ENCODE peak calls at places on chromosomes 16 and 17, in nine cellular contexts. H is stimulated activated CD4-positive, alpha-beta T cell treated with anti-CD3 and anti-CD28 coated beads, Interleukin-15, amount 100 ng/mL, for 1 hour; D is HS-5; R is thoracic aorta; I is stimulated activated CD8-positive, alpha-beta memory T cell treated with anti-CD3 and anti-CD28 coated beads, Interleukin-2, amount 100 ng/mL, for 1 hour; K is GOT3; W is stimulated activated naive CD8-positive, alpha-beta T cell treated with anti-CD3 and anti-CD28 coated beads, Interleukin-15, amount 100 ng/mL, for 72 hours; V is fibroblast of pulmonary artery; J is MM.1S. S is an unnamed sample.
A peak's percentile ranks its signal among the peaks of the same experiment; 100 is the strongest.

GRCh38 chr17:35368086-35368824 is 5.2 kb downstream of the SLFN11 start:
- DNase-seq in H (no peak), D (no peak), R (no peak), I (no peak), K (no peak), W (no peak), V (peak; percentile 39), J (peak; percentile 91), S (no peak)

GRCh38 chr17:46851029-46851741 is at the start of gene WNT9B:
- DNase-seq in H (no peak), D (no peak), R (no peak), I (no peak), K (no peak), W (no peak), V (no peak), J (no peak), S (peak; percentile 42)

GRCh38 chr16:75225678-75226515 is 7.1 kb downstream of the CTRB1 start:
- DNase-seq in H (no peak), D (no peak), R (no peak), I (no peak), K (no peak), W (no peak), V (no peak), J (no peak), S (no peak)

GRCh38 chr17:66982011-66982508 is 17.6 kb downstream of the CACNG4 start:
- DNase-seq in H (no peak), D (no peak), R (no peak), I (no peak), K (no peak), W (no peak), V (no peak), J (no peak), S (no peak)

GRCh38 chr17:9982159-9982558 is 77.1 kb upstream of the RCVRN start:
- DNase-seq in H (no peak), D (no peak), R (no peak), I (no peak), K (no peak), W (no peak), V (no peak), J (no peak), S (no peak)

GRCh38 chr17:8056232-8056975 is 17.5 kb downstream of the ALOX15B start:
- DNase-seq in H (no peak), D (no peak), R (no peak), I (peak; percentile 34), K (no peak), W (peak; percentile 77), V (peak; percentile 91), J (no peak), S (peak; percentile 54)

GRCh38 chr17:29331330-29331729 is 37.4 kb upstream of the NUFIP2 start:
- DNase-seq in H (no peak), D (no peak), R (no peak), I (no peak), K (no peak), W (no peak), V (no peak), J (no peak), S (no peak)

GRCh38 chr16:69711115-69711740 is 15.1 kb downstream of the NQO1 start:
- DNase-seq in H (no peak), D (no peak), R (peak; percentile 65), I (no peak), K (no peak), W (no peak), V (peak; percentile 83), J (no peak), S (peak; percentile 42)

GRCh38 chr17:71458322-71458721 is 662.5 kb upstream of the SOX9 start:
- DNase-seq in H (no peak), D (no peak), R (no peak), I (no peak), K (no peak), W (no peak), V (no peak), J (no peak), S (no peak)

GRCh38 chr17:304461-304860 is 48.1 kb downstream of the RPH3AL start:
- DNase-seq in H (no peak), D (no peak), R (no peak), I (no peak), K (no peak), W (no peak), V (no peak), J (no peak), S (no peak)

GRCh38 chr17:79966681-79967080 is 69.0 kb downstream of the TBC1D16 start:
- DNase-seq in H (no peak), D (no peak), R (no peak), I (no peak), K (no peak), W (no peak), V (no peak), J (no peak), S (no peak)

GRCh38 chr16:11389083-11389482 is 43.8 kb downstream of the RMI2 start:
- DNase-seq in H (no peak), D (no peak), R (no peak), I (no peak), K (no peak), W (no peak), V (no peak), J (no peak), S (no peak)

GRCh38 chr17:80931421-80932265 is 60.0 kb upstream of the CHMP6 start:
- DNase-seq in H (no peak), D (peak; percentile 32), R (no peak), I (no peak), K (no peak), W (no peak), V (peak; percentile 48), J (no peak), S (no peak)

GRCh38 chr16:73094371-73094770 is 46.4 kb upstream of the ZFHX3 start:
- DNase-seq in H (no peak), D (no peak), R (no peak), I (no peak), K (no peak), W (no peak), V (no peak), J (no peak), S (no peak)

GRCh38 chr17:80101946-80102706 is 745 bp downstream of the GAA start:
- DNase-seq in H (no peak), D (no peak), R (no peak), I (no peak), K (no peak), W (no peak), V (peak; percentile 10), J (no peak), S (no peak)

GRCh38 chr17:74833501-74834361 is 26.0 kb downstream of the GRIN2C start:
- DNase-seq in H (no peak), D (no peak), R (no peak), I (no peak), K (no peak), W (no peak), V (no peak), J (no peak), S (peak; percentile 57)

GRCh38 chr17:82751171-82751570 is 694 bp upstream of the TBCD start:
- DNase-seq in H (no peak), D (no peak), R (no peak), I (no peak), K (no peak), W (no peak), V (no peak), J (no peak), S (no peak)

GRCh38 chr16:69064164-69064563 is 41.3 kb upstream of the HAS3 start:
- DNase-seq in H (no peak), D (no peak), R (no peak), I (no peak), K (peak; percentile 10), W (no peak), V (no peak), J (no peak), S (no peak)

GRCh38 chr17:29190808-29191207 is 10.6 kb upstream of the MYO18A start:
- DNase-seq in H (no peak), D (no peak), R (no peak), I (no peak), K (no peak), W (no peak), V (no peak), J (no peak), S (no peak)

GRCh38 chr17:58043221-58044181 is 36.5 kb upstream of the SRSF1 start:
- DNase-seq in H (no peak), D (no peak), R (no peak), I (no peak), K (no peak), W (no peak), V (no peak), J (no peak), S (no peak)

GRCh38 chr16:970766-971581 is at the start of gene LMF1:
- DNase-seq in H (peak; percentile 97), D (peak; percentile 39), R (peak; percentile 72), I (peak; percentile 90), K (peak; percentile 67), W (peak; percentile 96), V (peak; percentile 90), J (peak; percentile 74), S (peak; percentile 99)

GRCh38 chr17:8158267-8159031 is 4.3 kb downstream of the VAMP2 start:
- DNase-seq in H (peak; percentile 73), D (no peak), R (peak; percentile 72), I (peak; percentile 67), K (peak; percentile 64), W (peak; percentile 85), V (peak; percentile 94), J (peak; percentile 85), S (peak; percentile 90)

GRCh38 chr16:27169511-27170071 is 33.7 kb upstream of the KDM8 start:
- DNase-seq in H (no peak), D (no peak), R (no peak), I (peak; percentile 43), K (peak; percentile 45), W (peak; percentile 90), V (peak; percentile 81), J (peak; percentile 74), S (no peak)

GRCh38 chr17:31320791-31321190 is 631 bp downstream of the EVI2A start:
- DNase-seq in H (no peak), D (no peak), R (no peak), I (no peak), K (no peak), W (no peak), V (peak; percentile 33), J (peak; percentile 53), S (no peak)

GRCh38 chr16:62853887-62854286 is 817.6 kb upstream of the CDH8 start:
- DNase-seq in H (no peak), D (no peak), R (no peak), I (no peak), K (no peak), W (no peak), V (no peak), J (no peak), S (no peak)

GRCh38 chr17:82332669-82333278 is 792 bp downstream of the SECTM1 start:
- DNase-seq in H (no peak), D (no peak), R (no peak), I (no peak), K (no peak), W (no peak), V (peak; percentile 40), J (peak; percentile 71), S (peak; percentile 69)

GRCh38 chr17:66431910-66432309 is 129.5 kb downstream of the PRKCA start:
- DNase-seq in H (no peak), D (peak; percentile 62), R (no peak), I (no peak), K (no peak), W (no peak), V (peak; percentile 88), J (no peak), S (no peak)

GRCh38 chr16:89435051-89435450 is 55.3 kb downstream of the ANKRD11 start:
- DNase-seq in H (no peak), D (no peak), R (no peak), I (no peak), K (no peak), W (no peak), V (no peak), J (no peak), S (no peak)

S was measured in dorsolateral prefrontal cortex.